ENCODE peak calls at places on chromosome X, in nine cellular contexts. One of them, this sample, is unnamed.

GRCh38 chrX:106728337-106728736 is 1.8 kb downstream of the RNF128 start:
- DNase-seq in activated gamma-delta T cell treated with Interleukin-2 at 50 U/mL for 16 hours: no peak
- DNase-seq in left cardiac atrium: no peak
- DNase-seq in adrenal gland: no peak
- DNase-seq in HTR-8/SVneo: no peak
- DNase-seq in activated naive CD4-positive, alpha-beta T cell: no peak
- DNase-seq in transverse colon: no peak
- DNase-seq in mucosa of gallbladder: no peak
- DNase-seq in spleen: no peak
- DNase-seq in this sample: no peak

GRCh38 chrX:53685711-53686110 is 808 bp downstream of the HUWE1 start:
- DNase-seq in activated gamma-delta T cell treated with Interleukin-2 at 50 U/mL for 16 hours: no peak
- DNase-seq in left cardiac atrium: no peak
- DNase-seq in adrenal gland: no peak
- DNase-seq in HTR-8/SVneo: no peak
- DNase-seq in activated naive CD4-positive, alpha-beta T cell: no peak
- DNase-seq in transverse colon: no peak
- DNase-seq in mucosa of gallbladder: no peak
- DNase-seq in spleen: no peak
- DNase-seq in this sample: no peak

GRCh38 chrX:21479695-21480280 is 105.6 kb downstream of the CNKSR2 start:
- DNase-seq in activated gamma-delta T cell treated with Interleukin-2 at 50 U/mL for 16 hours: no peak
- DNase-seq in left cardiac atrium: no peak
- DNase-seq in adrenal gland: no peak
- DNase-seq in HTR-8/SVneo: peak; percentile 41
- DNase-seq in activated naive CD4-positive, alpha-beta T cell: peak; percentile 0
- DNase-seq in transverse colon: no peak
- DNase-seq in mucosa of gallbladder: no peak
- DNase-seq in spleen: no peak
- DNase-seq in this sample: peak; percentile 19

GRCh38 chrX:98350940-98351339 is 1467.2 kb downstream of the RPA4 start:
- DNase-seq in activated gamma-delta T cell treated with Interleukin-2 at 50 U/mL for 16 hours: no peak
- DNase-seq in left cardiac atrium: no peak
- DNase-seq in adrenal gland: no peak
- DNase-seq in HTR-8/SVneo: no peak
- DNase-seq in activated naive CD4-positive, alpha-beta T cell: no peak
- DNase-seq in transverse colon: no peak
- DNase-seq in mucosa of gallbladder: no peak
- DNase-seq in spleen: no peak
- DNase-seq in this sample: no peak

GRCh38 chrX:153333271-153333670 is 682 bp upstream of the ZNF275 start:
- DNase-seq in activated gamma-delta T cell treated with Interleukin-2 at 50 U/mL for 16 hours: no peak
- DNase-seq in left cardiac atrium: no peak
- DNase-seq in adrenal gland: no peak
- DNase-seq in HTR-8/SVneo: no peak
- DNase-seq in activated naive CD4-positive, alpha-beta T cell: no peak
- DNase-seq in transverse colon: no peak
- DNase-seq in mucosa of gallbladder: no peak
- DNase-seq in spleen: no peak
- DNase-seq in this sample: no peak

GRCh38 chrX:102604327-102604726 is 5.0 kb downstream of the ARMCX5 start:
- DNase-seq in activated gamma-delta T cell treated with Interleukin-2 at 50 U/mL for 16 hours: no peak
- DNase-seq in left cardiac atrium: no peak
- DNase-seq in adrenal gland: no peak
- DNase-seq in HTR-8/SVneo: no peak
- DNase-seq in activated naive CD4-positive, alpha-beta T cell: no peak
- DNase-seq in transverse colon: no peak
- DNase-seq in mucosa of gallbladder: no peak
- DNase-seq in spleen: no peak
- DNase-seq in this sample: no peak

GRCh38 chrX:12790878-12791252 is 347 bp upstream of the PRPS2 start:
- DNase-seq in activated gamma-delta T cell treated with Interleukin-2 at 50 U/mL for 16 hours: no peak
- DNase-seq in left cardiac atrium: no peak
- DNase-seq in adrenal gland: no peak
- DNase-seq in HTR-8/SVneo: no peak
- DNase-seq in activated naive CD4-positive, alpha-beta T cell: peak; percentile 18
- DNase-seq in transverse colon: no peak
- DNase-seq in mucosa of gallbladder: no peak
- DNase-seq in spleen: no peak
- DNase-seq in this sample: no peak

GRCh38 chrX:106696502-106696901 is 30.0 kb upstream of the RNF128 start:
- DNase-seq in activated gamma-delta T cell treated with Interleukin-2 at 50 U/mL for 16 hours: no peak
- DNase-seq in left cardiac atrium: no peak
- DNase-seq in adrenal gland: no peak
- DNase-seq in HTR-8/SVneo: no peak
- DNase-seq in activated naive CD4-positive, alpha-beta T cell: no peak
- DNase-seq in transverse colon: no peak
- DNase-seq in mucosa of gallbladder: no peak
- DNase-seq in spleen: no peak
- DNase-seq in this sample: no peak

GRCh38 chrX:19462231-19462630 is 53.1 kb downstream of the MAP3K15 start:
- DNase-seq in activated gamma-delta T cell treated with Interleukin-2 at 50 U/mL for 16 hours: no peak
- DNase-seq in left cardiac atrium: no peak
- DNase-seq in adrenal gland: no peak
- DNase-seq in HTR-8/SVneo: no peak
- DNase-seq in activated naive CD4-positive, alpha-beta T cell: no peak
- DNase-seq in transverse colon: no peak
- DNase-seq in mucosa of gallbladder: no peak
- DNase-seq in spleen: no peak
- DNase-seq in this sample: no peak

This sample was measured in central memory CD4-positive, alpha-beta T cell.